ENCODE peak calls at places on chromosomes 16 and 17, in nine cellular contexts. B, V, J, O, U, T, N, C and H are unnamed samples.

GRCh38 chr16:49781401-49781800 is 74.5 kb downstream of the ZNF423 start:
- DNase-seq in B (no peak), V (no peak), J (no peak), O (no peak), U (no peak), T (no peak), N (no peak), C (no peak), H (no peak)

GRCh38 chr16:89720520-89720858 is 209 bp downstream of the VPS9D1 start:
- DNase-seq in B (no peak), V (no peak), J (no peak), O (no peak), U (peak; percentile 66), T (no peak), N (peak; percentile 61), C (no peak), H (peak; percentile 61)

GRCh38 chr17:48253976-48254375 is 146.4 kb downstream of the SNX11 start:
- DNase-seq in B (no peak), V (no peak), J (no peak), O (no peak), U (no peak), T (no peak), N (no peak), C (no peak), H (no peak)

GRCh38 chr16:10827691-10828341 is 9.2 kb upstream of the TVP23A start:
- DNase-seq in B (no peak), V (peak; percentile 56), J (peak; percentile 86), O (peak; percentile 84), U (no peak), T (peak; percentile 84), N (peak; percentile 82), C (peak; percentile 87), H (peak; percentile 85)

GRCh38 chr16:27762441-27762840 is 212.5 kb downstream of the KATNIP start:
- DNase-seq in B (no peak), V (no peak), J (peak; percentile 58), O (no peak), U (no peak), T (no peak), N (no peak), C (no peak), H (no peak)

GRCh38 chr16:67862623-67863583 is 9.9 kb upstream of the EDC4 start:
- DNase-seq in B (no peak), V (no peak), J (peak; percentile 45), O (no peak), U (no peak), T (peak; percentile 61), N (peak; percentile 85), C (no peak), H (no peak)

GRCh38 chr16:70396209-70396904 is 42.5 kb downstream of the ST3GAL2 start:
- DNase-seq in B (peak; percentile 41), V (no peak), J (peak; percentile 42), O (no peak), U (no peak), T (no peak), N (no peak), C (no peak), H (no peak)

GRCh38 chr17:77424585-77425344 is 284.0 kb downstream of the SEC14L1 start:
- DNase-seq in B (peak; percentile 69), V (no peak), J (peak; percentile 96), O (peak; percentile 79), U (no peak), T (peak; percentile 94), N (peak; percentile 95), C (peak; percentile 90), H (peak; percentile 72)

GRCh38 chr16:89049484-89050118 is 44.1 kb upstream of the ACSF3 start:
- DNase-seq in B (no peak), V (no peak), J (no peak), O (no peak), U (no peak), T (no peak), N (no peak), C (no peak), H (no peak)

GRCh38 chr17:80751460-80752368 is 207.1 kb downstream of the RPTOR start:
- DNase-seq in B (no peak), V (no peak), J (peak; percentile 58), O (peak; percentile 35), U (peak; percentile 72), T (peak; percentile 33), N (no peak), C (no peak), H (no peak)

GRCh38 chr17:81487089-81487486 is 25.5 kb downstream of the ACTG1 start:
- DNase-seq in B (no peak), V (no peak), J (no peak), O (no peak), U (no peak), T (no peak), N (no peak), C (no peak), H (no peak)

GRCh38 chr17:65515512-65515911 is 45.9 kb downstream of the AXIN2 start:
- DNase-seq in B (no peak), V (no peak), J (no peak), O (no peak), U (no peak), T (no peak), N (no peak), C (peak; percentile 65), H (no peak)

GRCh38 chr16:13067648-13068047 is 166.2 kb downstream of the SHISA9 start:
- DNase-seq in B (no peak), V (no peak), J (no peak), O (no peak), U (no peak), T (no peak), N (no peak), C (no peak), H (no peak)

GRCh38 chr17:14014647-14015046 is 54.7 kb upstream of the COX10 start:
- DNase-seq in B (no peak), V (no peak), J (peak; percentile 9), O (no peak), U (no peak), T (no peak), N (no peak), C (no peak), H (no peak)

DNA sequence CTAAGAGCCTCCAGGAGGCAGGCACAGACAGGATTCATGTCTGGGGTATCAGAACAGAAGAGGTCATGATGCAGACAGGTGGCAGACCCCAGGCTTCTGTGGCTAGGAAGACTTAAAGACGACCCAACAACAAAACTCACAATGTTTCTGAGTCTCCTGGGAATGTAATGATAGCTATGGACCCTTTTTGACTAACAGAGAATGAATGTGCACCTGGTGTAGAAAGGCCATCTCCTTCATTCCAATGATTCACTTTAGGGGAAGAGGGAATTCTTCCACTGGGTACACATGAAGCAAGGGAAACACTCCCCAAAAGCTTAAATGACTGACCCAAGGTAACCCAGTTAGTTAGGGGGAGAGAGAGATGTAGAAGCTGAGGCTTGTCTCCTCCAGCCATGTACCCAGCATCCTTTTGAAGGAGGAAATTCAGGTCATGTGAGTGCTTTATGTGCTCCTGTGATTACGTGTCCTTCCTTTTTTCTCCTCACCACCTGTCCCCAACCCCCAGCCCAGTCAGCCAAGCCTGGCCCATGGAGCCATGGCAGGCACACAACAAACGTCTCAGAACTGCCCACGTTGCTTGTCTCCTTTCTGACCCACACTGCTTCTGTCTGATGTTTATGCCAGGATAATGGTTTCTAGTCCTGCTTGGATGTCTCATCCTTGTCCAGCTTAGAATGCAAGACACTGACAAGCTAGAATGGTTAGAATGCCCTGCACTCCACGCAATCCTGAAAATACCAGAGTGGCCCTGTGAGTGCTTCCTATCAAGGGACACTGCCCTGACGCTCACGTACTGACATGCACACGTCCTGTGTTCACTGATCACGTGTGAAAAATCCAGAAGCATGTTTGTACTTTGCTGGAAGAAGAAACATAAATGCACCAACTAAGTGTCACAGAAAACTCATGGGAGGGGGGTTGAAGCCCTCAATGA is 156.4 kb downstream of the ZFHX3 start:
- DNase-seq in B (no peak), V (no peak), J (no peak), O (no peak), U (no peak), T (no peak), N (no peak), C (no peak), H (no peak)
- H3K4me1 ChIP-seq in B (no peaks in the 10 kb centered on the region), V (no peaks in the 10 kb centered on the region), J (peaks cover 4% of the 10 kb centered on the region), O (no peaks in the 10 kb centered on the region), U (peaks cover 7% of the 10 kb centered on the region), T (no peaks in the 10 kb centered on the region), N (peaks cover 3% of the 10 kb centered on the region), C (peaks cover 3% of the 10 kb centered on the region), H (no peaks in the 10 kb centered on the region)

GRCh38 chr16:57537596-57538234 is 1.3 kb upstream of the CCDC102A start:
- DNase-seq in B (no peak), V (no peak), J (no peak), O (peak; percentile 16), U (no peak), T (peak; percentile 7), N (no peak), C (peak; percentile 54), H (no peak)

GRCh38 chr16:57535680-57536305 is 578 bp downstream of the CCDC102A start:
- DNase-seq in B (peak; percentile 92), V (peak; percentile 96), J (peak; percentile 88), O (peak; percentile 94), U (peak; percentile 77), T (peak; percentile 97), N (peak; percentile 97), C (peak; percentile 97), H (peak; percentile 95)

GRCh38 chr16:57538235-57538711 is 1.9 kb upstream of the CCDC102A start:
- DNase-seq in B (no peak), V (no peak), J (no peak), O (peak; percentile 15), U (no peak), T (peak; percentile 9), N (no peak), C (peak; percentile 72), H (peak; percentile 9)

GRCh38 chr16:57536306-57537193 is at the start of gene CCDC102A:
- DNase-seq in B (no peak), V (no peak), J (no peak), O (peak; percentile 27), U (no peak), T (no peak), N (no peak), C (peak; percentile 80), H (peak; percentile 38)

GRCh38 chr16:57537194-57537505 is 779 bp upstream of the CCDC102A start:
- DNase-seq in B (no peak), V (no peak), J (no peak), O (no peak), U (no peak), T (no peak), N (no peak), C (no peak), H (no peak)
- H3K4me3 ChIP-seq in B (peak overlapping the region; percentile 67), V (peak overlapping the region; percentile 96), J (peak overlapping the region; percentile 86), O (peak overlapping the region; percentile 92), U (peak overlapping the region; percentile 82), T (peak overlapping the region; percentile 92), N (no peak overlapping the region), C (peak overlapping the region; percentile 87), H (no peak overlapping the region)

GRCh38 chr17:28384281-28385036 is 13.0 kb downstream of the SARM1 start:
- DNase-seq in B (no peak), V (peak; percentile 71), J (no peak), O (no peak), U (no peak), T (no peak), N (peak; percentile 47), C (peak; percentile 85), H (peak; percentile 93)
- TF ChIP-seq POLR2A in B (no peak), V (peak; percentile 63), J (no peak), O (no peak), U (no peak), T (peak; percentile 40), N (no peak), C (no peak), H (peak; percentile 85)

GRCh38 chr16:20911361-20911760 is 10.8 kb downstream of the LYRM1 start:
- DNase-seq in B (no peak), V (no peak), J (peak; percentile 71), O (no peak), U (no peak), T (no peak), N (no peak), C (no peak), H (no peak)
- H3K4me1 ChIP-seq in B (peaks cover 40% of the 10 kb centered on the region), V (peaks cover under 1% of the 10 kb centered on the region), J (peaks cover 21% of the 10 kb centered on the region), O (no peaks in the 10 kb centered on the region), U (peaks cover 13% of the 10 kb centered on the region), T (peaks cover 4% of the 10 kb centered on the region), N (peaks cover 13% of the 10 kb centered on the region), C (peaks cover 45% of the 10 kb centered on the region), H (peaks cover 18% of the 10 kb centered on the region)

GRCh38 chr17:39700148-39700987 is 504 bp downstream of the ERBB2 start:
- DNase-seq in B (no peak), V (no peak), J (peak; percentile 7), O (no peak), U (no peak), T (peak; percentile 34), N (no peak), C (no peak), H (peak; percentile 36)
- H3K4me3 ChIP-seq in B (peak overlapping the region; percentile 78), V (peak overlapping the region; percentile 98), J (peak overlapping the region; percentile 90), O (peak overlapping the region; percentile 78), U (peak overlapping the region; percentile 90), T (peak overlapping the region; percentile 61), N (peak overlapping the region; percentile 93), C (peak overlapping the region; percentile 90), H (peak overlapping the region; percentile 90)